ENCODE peak calls at places on chromosome 11, in four cellular contexts. W is WERI-Rb-1, N is lower lobe of right lung, L is heart right ventricle. J is an unnamed sample.

GRCh38 chr11:29268733-29269132 is 748.1 kb downstream of the KCNA4 start:
- DNase-seq in W (no peak), N (no peak), L (no peak), J (no peak)

GRCh38 chr11:65606876-65607613 is 7.0 kb downstream of the MAP3K11 start:
- DNase-seq in W (peak; percentile 94), N (peak; percentile 94), L (peak; percentile 96), J (no peak)

GRCh38 chr11:126861796-126862195 is 138.8 kb downstream of the KIRREL3 start:
- DNase-seq in W (no peak), N (no peak), L (no peak), J (no peak)

GRCh38 chr11:6617315-6617781 is 1.9 kb downstream of the TPP1 start:
- DNase-seq in W (no peak), N (no peak), L (no peak), J (no peak)

GRCh38 chr11:134228625-134229024 is 4.2 kb downstream of the VPS26B start:
- DNase-seq in W (peak; percentile 36), N (no peak), L (no peak), J (peak; percentile 41)

GRCh38 chr11:63961608-63962412 is 12.6 kb upstream of the COX8A start:
- DNase-seq in W (no peak), N (no peak), L (no peak), J (no peak)

GRCh38 chr11:1896468-1896867 is 4.8 kb upstream of the PRR33 start:
- DNase-seq in W (no peak), N (no peak), L (no peak), J (no peak)

GRCh38 chr11:26996056-26996455 is 2.1 kb downstream of the FIBIN start:
- DNase-seq in W (no peak), N (no peak), L (no peak), J (no peak)

GRCh38 chr11:18013790-18014507 is 1.1 kb upstream of the SERGEF start:
- DNase-seq in W (peak; percentile 42), N (no peak), L (no peak), J (no peak)

GRCh38 chr11:2800655-2801531 is 84.7 kb downstream of the CDKN1C start:
- DNase-seq in W (no peak), N (peak; percentile 32), L (no peak), J (no peak)

GRCh38 chr11:45209480-45209879 is 63.0 kb downstream of the PRDM11 start:
- DNase-seq in W (no peak), N (no peak), L (no peak), J (no peak)

GRCh38 chr11:18594999-18595749 is 4.4 kb upstream of the MISFA start:
- DNase-seq in W (no peak), N (no peak), L (no peak), J (no peak)

GRCh38 chr11:120030411-120030810 is 107.5 kb downstream of the TRIM29 start:
- DNase-seq in W (no peak), N (no peak), L (no peak), J (no peak)

GRCh38 chr11:69682221-69682620 is 7.1 kb upstream of the LTO1 start:
- DNase-seq in W (no peak), N (no peak), L (no peak), J (no peak)

GRCh38 chr11:125304111-125304639 is 139.6 kb downstream of the PKNOX2 start:
- DNase-seq in W (no peak), N (no peak), L (no peak), J (no peak)

GRCh38 chr11:126137146-126137545 is 74.3 kb downstream of the RPUSD4 start:
- DNase-seq in W (no peak), N (no peak), L (no peak), J (no peak)

GRCh38 chr11:10751581-10751940 is 515 bp downstream of the CTR9 start:
- DNase-seq in W (no peak), N (no peak), L (no peak), J (no peak)

GRCh38 chr11:7473702-7474101 is 11.6 kb upstream of the OLFML1 start:
- DNase-seq in W (no peak), N (no peak), L (no peak), J (peak; percentile 45)

GRCh38 chr11:66048525-66049313 is at the start of gene GAL3ST3:
- DNase-seq in W (peak; percentile 69), N (no peak), L (no peak), J (no peak)

GRCh38 chr11:7667460-7667859 is 5.8 kb downstream of the CYB5R2 start:
- DNase-seq in W (peak; percentile 35), N (no peak), L (no peak), J (no peak)

GRCh38 chr11:26478710-26479109 is 93.4 kb downstream of the MUC15 start:
- DNase-seq in W (no peak), N (no peak), L (no peak), J (no peak)

GRCh38 chr11:81959341-81959740 is 774.3 kb downstream of the FAM181B start:
- DNase-seq in W (no peak), N (no peak), L (no peak), J (no peak)

GRCh38 chr11:64208086-64208795 is 1.7 kb downstream of the FERMT3 start:
- DNase-seq in W (no peak), N (no peak), L (no peak), J (no peak)

GRCh38 chr11:117857734-117858369 is 18.6 kb downstream of the FXYD6 start:
- DNase-seq in W (no peak), N (no peak), L (no peak), J (no peak)

GRCh38 chr11:119800171-119800570 is 71.2 kb upstream of the NECTIN1 start:
- DNase-seq in W (no peak), N (peak; percentile 9), L (no peak), J (no peak)

GRCh38 chr11:134385774-134386565 is 26.1 kb downstream of the B3GAT1 start:
- DNase-seq in W (no peak), N (no peak), L (no peak), J (no peak)

GRCh38 chr11:8408151-8408930 is 144.7 kb upstream of the LMO1 start:
- DNase-seq in W (no peak), N (no peak), L (no peak), J (no peak)

GRCh38 chr11:66050581-66051231 is 1.5 kb upstream of the SF3B2 start:
- DNase-seq in W (peak; percentile 75), N (no peak), L (no peak), J (no peak)

GRCh38 chr11:4766420-4767043 is 3.2 kb downstream of the OR51F1 start:
- DNase-seq in W (no peak), N (no peak), L (no peak), J (no peak)

GRCh38 chr11:131025020-131025419 is 108.7 kb upstream of the SNX19 start:
- DNase-seq in W (peak; percentile 22), N (no peak), L (no peak), J (no peak)

GRCh38 chr11:65488273-65489058 is 10.4 kb upstream of the MALAT1 start:
- DNase-seq in W (no peak), N (no peak), L (no peak), J (no peak)

GRCh38 chr11:113090716-113091577 is 129.7 kb downstream of the NCAM1 start:
- DNase-seq in W (no peak), N (no peak), L (no peak), J (no peak)

GRCh38 chr11:70397336-70397982 is 870 bp upstream of the CTTN start:
- DNase-seq in W (no peak), N (no peak), L (no peak), J (no peak)

GRCh38 chr11:57842873-57843272 is 81.3 kb downstream of the CTNND1 start:
- DNase-seq in W (no peak), N (no peak), L (no peak), J (no peak)

GRCh38 chr11:126122863-126123262 is 60.2 kb upstream of the CDON start:
- DNase-seq in W (no peak), N (no peak), L (no peak), J (no peak)

GRCh38 chr11:2092956-2093412 is 46.2 kb downstream of the IGF2 start:
- DNase-seq in W (no peak), N (peak; percentile 83), L (peak; percentile 76), J (no peak)

GRCh38 chr11:35014352-35014751 is 97.9 kb downstream of the PDHX start:
- DNase-seq in W (no peak), N (no peak), L (no peak), J (no peak)

GRCh38 chr11:81007046-81007445 is 1566.2 kb upstream of the TENM4 start:
- DNase-seq in W (no peak), N (no peak), L (no peak), J (no peak)

GRCh38 chr11:115656684-115657083 is 152.5 kb upstream of the CADM1 start:
- DNase-seq in W (no peak), N (no peak), L (no peak), J (no peak)

DNA sequence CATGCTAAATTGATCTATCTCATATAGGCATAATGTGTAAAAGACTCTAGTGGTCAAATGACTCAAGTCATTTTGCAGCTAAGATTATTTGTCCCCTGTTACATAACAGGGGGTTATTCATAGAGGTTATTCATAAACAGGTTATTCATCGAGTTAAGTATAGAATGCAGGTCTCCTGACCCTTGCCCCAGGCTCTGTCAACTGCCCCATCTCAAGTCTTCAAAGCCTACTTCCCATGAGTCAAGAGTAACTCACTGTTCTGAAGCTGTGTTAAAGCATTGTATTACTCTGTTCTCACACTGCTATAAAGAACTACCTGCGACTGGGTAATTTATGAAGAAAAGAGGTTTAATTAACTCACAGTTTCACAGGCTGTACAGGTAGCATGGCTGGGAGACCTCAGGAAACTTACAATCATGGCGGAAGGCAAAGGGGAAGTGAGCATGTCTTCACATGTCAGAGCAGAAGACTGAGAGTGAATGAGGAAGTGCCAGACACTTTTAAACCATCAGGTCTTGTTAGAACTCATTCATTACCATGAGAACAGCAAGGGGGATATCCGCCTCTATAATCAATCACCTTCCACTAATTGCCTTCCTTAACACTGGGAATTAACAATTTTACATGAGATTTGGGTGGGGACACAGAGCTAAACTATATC is 226.2 kb upstream of the BLID start:
- DNase-seq in W (no peak), N (no peak), L (no peak), J (no peak)
- H3K36me3 ChIP-seq in W (no peaks in the 10 kb centered on the region), N (no peaks in the 10 kb centered on the region), L (no peaks in the 10 kb centered on the region), J (no peaks in the 10 kb centered on the region)

GRCh38 chr11:11895672-11896071 is 53.9 kb downstream of the USP47 start:
- DNase-seq in W (no peak), N (no peak), L (no peak), J (no peak)
- TF ChIP-seq CTCF in W (no peak), N (no peak), L (no peak), J (no peak)

DNA sequence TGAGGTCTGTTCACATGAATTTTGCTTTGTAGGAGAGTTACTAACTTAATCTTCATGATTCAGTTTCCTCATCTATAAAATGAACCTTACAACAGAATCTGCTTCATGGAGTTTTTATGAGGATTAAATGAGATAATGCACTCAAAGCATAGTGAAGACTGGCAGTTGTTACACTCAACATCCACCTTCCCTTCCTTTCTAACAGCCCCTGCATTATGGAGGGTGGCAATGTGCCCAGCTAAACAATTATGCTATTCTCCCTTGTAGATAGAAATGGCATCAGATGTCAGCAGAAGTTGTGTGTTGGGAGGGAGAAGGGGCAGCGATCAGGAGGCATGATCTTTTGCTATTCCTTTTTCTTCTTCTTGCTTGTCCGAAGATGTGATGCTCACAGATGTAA is 6.5 kb downstream of the POU2AF1 start:
- DNase-seq in W (no peak), N (no peak), L (no peak), J (no peak)
- H3K4me3 ChIP-seq in W (no peak overlapping the region), N (no peak overlapping the region), L (no peak overlapping the region), J (peak overlapping the region; percentile 26)

GRCh38 chr11:46766656-46767055 is 47.6 kb downstream of the F2 start:
- DNase-seq in W (no peak), N (no peak), L (no peak), J (no peak)
- H3K36me3 ChIP-seq in W (peaks cover 95% of the 10 kb centered on the region), N (peaks cover 98% of the 10 kb centered on the region), L (no peaks in the 10 kb centered on the region), J (peaks cover 9% of the 10 kb centered on the region)

GRCh38 chr11:102915044-102915375 is 40.2 kb upstream of the MMP12 start:
- DNase-seq in W (no peak), N (no peak), L (no peak), J (no peak)
- TF ChIP-seq CTCF in W (no peak), N (no peak), L (no peak), J (no peak)

GRCh38 chr11:721913-722811 is 16.1 kb downstream of the EPS8L2 start:
- DNase-seq in W (peak; percentile 53), N (peak; percentile 79), L (no peak), J (no peak)
- H3K4me3 ChIP-seq in W (no peak overlapping the region), N (no peak overlapping the region), L (no peak overlapping the region), J (no peak overlapping the region)

J was measured in GM06990.